ENCODE peak calls at places on chromosomes 6 and 20, in ten cellular contexts. B is stomach, Z is fibroblast of lung, J is tibial nerve, K is small intestine, U is pancreas, D is astrocyte, R is cardiac muscle cell, Y is tibial artery, H is mesenchymal stem cell. O is an unnamed sample.
A peak's percentile ranks its signal among the peaks of the same experiment; 100 is the strongest.

GRCh38 chr6:11734861-11735652 is 43.5 kb downstream of the ADTRP start:
- DNase-seq in B (no peak), Z (no peak), J (no peak), K (no peak), U (no peak), D (no peak), R (no peak), Y (no peak), H (no peak), O (no peak)

GRCh38 chr6:122568865-122569264 is 41.3 kb upstream of the PKIB start:
- DNase-seq in B (no peak), Z (no peak), J (no peak), K (peak; percentile 39), U (no peak), D (no peak), R (no peak), Y (no peak), H (no peak), O (no peak)

GRCh38 chr6:47852727-47853126 is 70.9 kb downstream of the OPN5 start:
- DNase-seq in B (no peak), Z (no peak), J (no peak), K (no peak), U (no peak), D (no peak), R (no peak), Y (no peak), H (no peak), O (no peak)

GRCh38 chr20:48656661-48657211 is 171.1 kb downstream of the PREX1 start:
- DNase-seq in B (peak; percentile 41), Z (no peak), J (no peak), K (no peak), U (no peak), D (no peak), R (no peak), Y (no peak), H (no peak), O (no peak)

GRCh38 chr6:12555267-12555666 is 161.3 kb upstream of the PHACTR1 start:
- DNase-seq in B (no peak), Z (peak; percentile 85), J (no peak), K (no peak), U (no peak), D (peak; percentile 80), R (peak; percentile 90), Y (no peak), H (no peak), O (no peak)

GRCh38 chr6:137892271-137892708 is 25.2 kb downstream of the TNFAIP3 start:
- DNase-seq in B (no peak), Z (peak; percentile 92), J (no peak), K (no peak), U (no peak), D (peak; percentile 94), R (peak; percentile 54), Y (no peak), H (peak; percentile 58), O (no peak)

GRCh38 chr6:139290787-139291294 is 957 bp downstream of the TXLNB start:
- DNase-seq in B (no peak), Z (peak; percentile 75), J (peak; percentile 17), K (peak; percentile 69), U (no peak), D (peak; percentile 71), R (peak; percentile 61), Y (peak; percentile 29), H (peak; percentile 83), O (no peak)

GRCh38 chr20:44911264-44911921 is 1.5 kb downstream of the PABPC1L start:
- DNase-seq in B (peak; percentile 67), Z (peak; percentile 26), J (peak; percentile 18), K (no peak), U (peak; percentile 60), D (no peak), R (peak; percentile 77), Y (no peak), H (peak; percentile 64), O (peak; percentile 72)

GRCh38 chr6:18545726-18546125 is 158.6 kb downstream of the RNF144B start:
- DNase-seq in B (no peak), Z (peak; percentile 36), J (no peak), K (no peak), U (no peak), D (peak; percentile 21), R (peak; percentile 30), Y (no peak), H (no peak), O (no peak)

GRCh38 chr6:144321839-144322591 is 36.9 kb downstream of the UTRN start:
- DNase-seq in B (no peak), Z (peak; percentile 49), J (no peak), K (no peak), U (no peak), D (peak; percentile 30), R (no peak), Y (no peak), H (peak; percentile 51), O (no peak)

GRCh38 chr6:2744206-2744771 is 6.4 kb downstream of the MYLK4 start:
- DNase-seq in B (peak; percentile 42), Z (peak; percentile 17), J (no peak), K (peak; percentile 57), U (peak; percentile 81), D (no peak), R (peak; percentile 36), Y (no peak), H (peak; percentile 26), O (no peak)

GRCh38 chr20:36754656-36755222 is 8.8 kb upstream of the NDRG3 start:
- DNase-seq in B (no peak), Z (peak; percentile 53), J (peak; percentile 41), K (peak; percentile 75), U (peak; percentile 53), D (peak; percentile 48), R (peak; percentile 82), Y (no peak), H (peak; percentile 86), O (no peak)

GRCh38 chr6:5838656-5839396 is 167.9 kb downstream of the NRN1 start:
- DNase-seq in B (no peak), Z (no peak), J (no peak), K (peak; percentile 12), U (no peak), D (no peak), R (no peak), Y (no peak), H (no peak), O (no peak)

GRCh38 chr20:57053798-57054552 is 212.5 kb downstream of the BMP7 start:
- DNase-seq in B (no peak), Z (no peak), J (no peak), K (no peak), U (no peak), D (no peak), R (no peak), Y (no peak), H (no peak), O (no peak)

DNA sequence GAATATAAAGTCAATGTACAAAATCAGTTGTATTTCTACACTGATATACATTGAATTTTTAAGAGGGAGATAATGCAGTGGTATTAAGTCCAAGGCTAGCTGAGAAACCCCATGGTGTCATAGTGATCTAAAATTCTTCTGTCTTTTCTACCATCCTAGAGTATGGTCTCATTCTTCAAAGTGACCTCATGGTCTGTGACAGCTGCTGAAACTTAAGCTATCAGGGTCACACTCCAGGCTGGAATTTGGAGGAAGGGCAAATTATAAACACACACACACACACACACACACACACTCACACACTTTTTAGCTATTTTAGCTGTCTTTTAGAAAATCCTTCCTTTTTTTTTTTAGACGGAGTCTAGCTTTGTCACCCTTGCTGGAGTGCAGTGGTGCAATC is 47.3 kb upstream of the DYNLRB1 start:
- DNase-seq in B (no peak), Z (no peak), J (no peak), K (no peak), U (no peak), D (no peak), R (no peak), Y (no peak), H (peak; percentile 24), O (no peak)
- H3K4me1 ChIP-seq in B (no peaks in the 10 kb centered on the region), Z (peaks cover 13% of the 10 kb centered on the region), J (no peaks in the 10 kb centered on the region), K (no peaks in the 10 kb centered on the region), U (no peaks in the 10 kb centered on the region), D (peaks cover 8% of the 10 kb centered on the region), R (peaks cover 13% of the 10 kb centered on the region), Y (no peaks in the 10 kb centered on the region), H (peaks cover 2% of the 10 kb centered on the region), O (no peaks in the 10 kb centered on the region)

DNA sequence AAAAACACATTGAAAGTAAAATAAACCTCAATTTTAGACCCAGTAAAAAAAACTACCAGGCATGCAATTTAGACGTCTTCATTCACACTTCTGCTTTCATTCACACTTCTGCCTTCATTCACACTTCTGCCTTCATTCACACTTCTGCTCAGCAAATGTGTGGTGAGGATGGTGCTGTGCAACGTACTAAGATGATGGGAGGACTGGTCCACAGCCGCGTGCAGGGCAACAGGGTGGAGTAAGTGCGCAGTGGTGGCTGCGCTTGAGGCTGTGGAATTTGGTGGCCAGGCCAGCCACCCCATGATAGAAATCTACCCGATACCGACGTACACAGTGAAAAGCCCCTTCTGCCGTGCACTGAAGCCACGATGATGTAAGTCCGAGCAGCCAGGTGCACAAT is 114.3 kb upstream of the CD93 start:
- DNase-seq in B (no peak), Z (no peak), J (no peak), K (no peak), U (no peak), D (no peak), R (no peak), Y (no peak), H (no peak), O (no peak)
- H3K27me3 ChIP-seq in B (no peaks in the 10 kb centered on the region), Z (no peaks in the 10 kb centered on the region), J (no peaks in the 10 kb centered on the region), K (no peaks in the 10 kb centered on the region), U (no peaks in the 10 kb centered on the region), D (peaks cover 19% of the 10 kb centered on the region), R (peaks cover 51% of the 10 kb centered on the region), Y (no peaks in the 10 kb centered on the region), H (no peaks in the 10 kb centered on the region), O (no peaks in the 10 kb centered on the region)

GRCh38 chr6:142302427-142303190 is 802 bp downstream of the ADGRG6 start:
- DNase-seq in B (no peak), Z (no peak), J (no peak), K (no peak), U (peak; percentile 9), D (no peak), R (no peak), Y (no peak), H (peak; percentile 45), O (no peak)
- H3K4me1 ChIP-seq in B (peaks cover 10% of the 10 kb centered on the region), Z (peaks cover 8% of the 10 kb centered on the region), J (no peaks in the 10 kb centered on the region), K (no peaks in the 10 kb centered on the region), U (peaks cover 5% of the 10 kb centered on the region), D (peaks cover 18% of the 10 kb centered on the region), R (peaks cover 5% of the 10 kb centered on the region), Y (no peaks in the 10 kb centered on the region), H (peaks cover 9% of the 10 kb centered on the region), O (no peaks in the 10 kb centered on the region)

GRCh38 chr6:41641352-41641925 is 3.2 kb downstream of the MDFI start:
- DNase-seq in B (no peak), Z (no peak), J (no peak), K (no peak), U (no peak), D (no peak), R (no peak), Y (no peak), H (no peak), O (no peak)

GRCh38 chr6:41638801-41639555 is 710 bp downstream of the MDFI start:
- DNase-seq in B (no peak), Z (peak; percentile 71), J (peak; percentile 29), K (no peak), U (no peak), D (peak; percentile 61), R (peak; percentile 89), Y (no peak), H (peak; percentile 87), O (no peak)

GRCh38 chr6:41642090-41642959 is 4.1 kb downstream of the MDFI start:
- DNase-seq in B (no peak), Z (no peak), J (no peak), K (no peak), U (no peak), D (no peak), R (no peak), Y (no peak), H (no peak), O (no peak)

GRCh38 chr6:41639556-41640371 is 1.5 kb downstream of the MDFI start:
- DNase-seq in B (no peak), Z (peak; percentile 33), J (no peak), K (no peak), U (no peak), D (no peak), R (peak; percentile 69), Y (no peak), H (no peak), O (no peak)

GRCh38 chr6:41640436-41640835 is 2.2 kb downstream of the MDFI start:
- DNase-seq in B (no peak), Z (peak; percentile 67), J (no peak), K (no peak), U (no peak), D (peak; percentile 59), R (peak; percentile 83), Y (no peak), H (no peak), O (no peak)
- H3K27me3 ChIP-seq in B (peaks cover 55% of the 10 kb centered on the region), Z (peaks cover 50% of the 10 kb centered on the region), J (peaks cover 38% of the 10 kb centered on the region), K (peaks cover 6% of the 10 kb centered on the region), U (no peaks in the 10 kb centered on the region), D (no peaks in the 10 kb centered on the region), R (peaks cover 24% of the 10 kb centered on the region), Y (peaks cover 58% of the 10 kb centered on the region), H (no peaks in the 10 kb centered on the region), O (peaks cover 2% of the 10 kb centered on the region)

O was measured in iPS DF 6.9.